ENCODE peak calls at places on chromosomes 11 and 22, in four cellular contexts. R is C1 segment of cervical spinal cord, S is A673, A is Ammon's horn. D is an unnamed sample.
A peak's percentile ranks its signal among the peaks of the same experiment; 100 is the strongest.

GRCh38 chr11:35905901-35906661 is 37.8 kb upstream of the LDLRAD3 start:
- DNase-seq in R (no peak), S (no peak), A (peak; percentile 84), D (peak; percentile 92)

GRCh38 chr22:20033045-20033706 is 12.3 kb downstream of the TANGO2 start:
- DNase-seq in R (peak; percentile 68), S (no peak), A (peak; percentile 62), D (no peak)

GRCh38 chr22:29158546-29158945 is 47.1 kb upstream of the EMID1 start:
- DNase-seq in R (no peak), S (no peak), A (no peak), D (no peak)

GRCh38 chr11:20609727-20610707 is 10.6 kb downstream of the SLC6A5 start:
- DNase-seq in R (peak; percentile 55), S (peak; percentile 84), A (peak; percentile 87), D (peak; percentile 76)

GRCh38 chr22:38745676-38746460 is 9.9 kb downstream of the SUN2 start:
- DNase-seq in R (no peak), S (no peak), A (no peak), D (no peak)

GRCh38 chr22:43142881-43143562 is at the start of gene MCAT:
- DNase-seq in R (peak; percentile 81), S (peak; percentile 91), A (peak; percentile 82), D (peak; percentile 85)

GRCh38 chr11:61309739-61310138 is 14.6 kb upstream of the VWCE start:
- DNase-seq in R (no peak), S (no peak), A (no peak), D (no peak)

GRCh38 chr11:45761659-45762058 is 43.3 kb upstream of the SLC35C1 start:
- DNase-seq in R (no peak), S (no peak), A (no peak), D (no peak)

GRCh38 chr11:4181780-4182721 is 87.5 kb downstream of the RRM1 start:
- DNase-seq in R (no peak), S (peak; percentile 25), A (peak; percentile 63), D (peak; percentile 73)

GRCh38 chr11:45328726-45329125 is 42.6 kb upstream of the SYT13 start:
- DNase-seq in R (no peak), S (no peak), A (no peak), D (no peak)

GRCh38 chr22:32237021-32237420 is 18.1 kb downstream of the SLC5A4 start:
- DNase-seq in R (no peak), S (peak; percentile 82), A (no peak), D (peak; percentile 93)

GRCh38 chr22:44764974-44765373 is 12.6 kb downstream of the ARHGAP8 start:
- DNase-seq in R (no peak), S (no peak), A (no peak), D (no peak)

GRCh38 chr11:93498099-93499040 is 44.8 kb downstream of the SMCO4 start:
- DNase-seq in R (no peak), S (no peak), A (no peak), D (peak; percentile 0)

GRCh38 chr11:88552377-88553029 is 215.0 kb upstream of the CTSC start:
- DNase-seq in R (no peak), S (peak; percentile 76), A (peak; percentile 24), D (peak; percentile 83)